ENCODE peak calls at places on chromosomes 1 and 21, in nine cellular contexts. One of them, this sample, is unnamed.

GRCh38 chr1:171644805-171645483 is 7.5 kb downstream of the MYOC start:
- DNase-seq in HCT116: peak; percentile 91
- DNase-seq in SK-N-SH: peak; percentile 67
- DNase-seq in A549: peak; percentile 91
- DNase-seq in HepG2: peak; percentile 87
- DNase-seq in GM12878: peak; percentile 49
- DNase-seq in K562: peak; percentile 69
- DNase-seq in endothelial cell of umbilical vein: peak; percentile 86
- DNase-seq in H1: peak; percentile 89
- DNase-seq in this sample: peak; percentile 84

GRCh38 chr1:2376261-2376741 is 15.1 kb downstream of the MORN1 start:
- DNase-seq in HCT116: no peak
- DNase-seq in SK-N-SH: no peak
- DNase-seq in A549: no peak
- DNase-seq in HepG2: no peak
- DNase-seq in GM12878: no peak
- DNase-seq in K562: no peak
- DNase-seq in endothelial cell of umbilical vein: no peak
- DNase-seq in H1: no peak
- DNase-seq in this sample: no peak

GRCh38 chr21:32516729-32517649 is 68.3 kb downstream of the TCP10L start:
- DNase-seq in HCT116: no peak
- DNase-seq in SK-N-SH: no peak
- DNase-seq in A549: peak; percentile 25
- DNase-seq in HepG2: no peak
- DNase-seq in GM12878: no peak
- DNase-seq in K562: no peak
- DNase-seq in endothelial cell of umbilical vein: peak; percentile 94
- DNase-seq in H1: no peak
- DNase-seq in this sample: peak; percentile 56

GRCh38 chr21:33302055-33302454 is 22.7 kb upstream of the IFNAR1 start:
- DNase-seq in HCT116: no peak
- DNase-seq in SK-N-SH: no peak
- DNase-seq in A549: no peak
- DNase-seq in HepG2: no peak
- DNase-seq in GM12878: no peak
- DNase-seq in K562: no peak
- DNase-seq in endothelial cell of umbilical vein: no peak
- DNase-seq in H1: peak; percentile 41
- DNase-seq in this sample: no peak

GRCh38 chr1:37994886-37995566 is 5.2 kb upstream of the SF3A3 start:
- DNase-seq in HCT116: no peak
- DNase-seq in SK-N-SH: no peak
- DNase-seq in A549: no peak
- DNase-seq in HepG2: no peak
- DNase-seq in GM12878: no peak
- DNase-seq in K562: no peak
- DNase-seq in endothelial cell of umbilical vein: no peak
- DNase-seq in H1: no peak
- DNase-seq in this sample: no peak

GRCh38 chr1:22850681-22851080 is 122.0 kb downstream of the LACTBL1 start:
- DNase-seq in HCT116: no peak
- DNase-seq in SK-N-SH: peak; percentile 67
- DNase-seq in A549: no peak
- DNase-seq in HepG2: no peak
- DNase-seq in GM12878: no peak
- DNase-seq in K562: no peak
- DNase-seq in endothelial cell of umbilical vein: peak; percentile 83
- DNase-seq in H1: no peak
- DNase-seq in this sample: no peak

GRCh38 chr1:21604208-21604957 is 64.8 kb downstream of the RAP1GAP start:
- DNase-seq in HCT116: no peak
- DNase-seq in SK-N-SH: no peak
- DNase-seq in A549: no peak
- DNase-seq in HepG2: no peak
- DNase-seq in GM12878: no peak
- DNase-seq in K562: no peak
- DNase-seq in endothelial cell of umbilical vein: no peak
- DNase-seq in H1: no peak
- DNase-seq in this sample: no peak

GRCh38 chr21:42735061-42735460 is 81.6 kb downstream of the PDE9A start:
- DNase-seq in HCT116: no peak
- DNase-seq in SK-N-SH: no peak
- DNase-seq in A549: no peak
- DNase-seq in HepG2: no peak
- DNase-seq in GM12878: no peak
- DNase-seq in K562: no peak
- DNase-seq in endothelial cell of umbilical vein: no peak
- DNase-seq in H1: no peak
- DNase-seq in this sample: no peak

GRCh38 chr1:6738987-6739386 is 37.4 kb upstream of the DNAJC11 start:
- DNase-seq in HCT116: no peak
- DNase-seq in SK-N-SH: no peak
- DNase-seq in A549: no peak
- DNase-seq in HepG2: no peak
- DNase-seq in GM12878: no peak
- DNase-seq in K562: no peak
- DNase-seq in endothelial cell of umbilical vein: no peak
- DNase-seq in H1: no peak
- DNase-seq in this sample: no peak

GRCh38 chr1:183584155-183584554 is 6.1 kb downstream of the NCF2 start:
- DNase-seq in HCT116: no peak
- DNase-seq in SK-N-SH: no peak
- DNase-seq in A549: no peak
- DNase-seq in HepG2: no peak
- DNase-seq in GM12878: no peak
- DNase-seq in K562: no peak
- DNase-seq in endothelial cell of umbilical vein: no peak
- DNase-seq in H1: no peak
- DNase-seq in this sample: no peak

GRCh38 chr1:222068937-222069336 is 327.0 kb upstream of the DUSP10 start:
- DNase-seq in HCT116: no peak
- DNase-seq in SK-N-SH: no peak
- DNase-seq in A549: peak; percentile 26
- DNase-seq in HepG2: no peak
- DNase-seq in GM12878: no peak
- DNase-seq in K562: no peak
- DNase-seq in endothelial cell of umbilical vein: no peak
- DNase-seq in H1: no peak
- DNase-seq in this sample: peak; percentile 74

GRCh38 chr1:205852969-205853368 is 3.0 kb upstream of the PM20D1 start:
- DNase-seq in HCT116: no peak
- DNase-seq in SK-N-SH: no peak
- DNase-seq in A549: no peak
- DNase-seq in HepG2: no peak
- DNase-seq in GM12878: no peak
- DNase-seq in K562: no peak
- DNase-seq in endothelial cell of umbilical vein: no peak
- DNase-seq in H1: no peak
- DNase-seq in this sample: no peak

GRCh38 chr21:44353200-44353970 is at the start of gene TRPM2:
- DNase-seq in HCT116: no peak
- DNase-seq in SK-N-SH: no peak
- DNase-seq in A549: no peak
- DNase-seq in HepG2: no peak
- DNase-seq in GM12878: no peak
- DNase-seq in K562: no peak
- DNase-seq in endothelial cell of umbilical vein: no peak
- DNase-seq in H1: no peak
- DNase-seq in this sample: peak; percentile 97

GRCh38 chr1:53074313-53075154 is 12.5 kb downstream of the PODN start:
- DNase-seq in HCT116: no peak
- DNase-seq in SK-N-SH: peak; percentile 20
- DNase-seq in A549: no peak
- DNase-seq in HepG2: no peak
- DNase-seq in GM12878: no peak
- DNase-seq in K562: no peak
- DNase-seq in endothelial cell of umbilical vein: no peak
- DNase-seq in H1: no peak
- DNase-seq in this sample: no peak

GRCh38 chr1:53075206-53075605 is 13.2 kb downstream of the PODN start:
- DNase-seq in HCT116: no peak
- DNase-seq in SK-N-SH: no peak
- DNase-seq in A549: no peak
- DNase-seq in HepG2: no peak
- DNase-seq in GM12878: no peak
- DNase-seq in K562: no peak
- DNase-seq in endothelial cell of umbilical vein: no peak
- DNase-seq in H1: no peak
- DNase-seq in this sample: no peak

GRCh38 chr1:53075761-53076163 is 13.7 kb downstream of the PODN start:
- DNase-seq in HCT116: no peak
- DNase-seq in SK-N-SH: peak; percentile 20
- DNase-seq in A549: no peak
- DNase-seq in HepG2: peak; percentile 7
- DNase-seq in GM12878: no peak
- DNase-seq in K562: no peak
- DNase-seq in endothelial cell of umbilical vein: no peak
- DNase-seq in H1: no peak
- DNase-seq in this sample: no peak

GRCh38 chr1:53073287-53073686 is 11.3 kb downstream of the PODN start:
- DNase-seq in HCT116: no peak
- DNase-seq in SK-N-SH: no peak
- DNase-seq in A549: no peak
- DNase-seq in HepG2: no peak
- DNase-seq in GM12878: no peak
- DNase-seq in K562: no peak
- DNase-seq in endothelial cell of umbilical vein: no peak
- DNase-seq in H1: no peak
- DNase-seq in this sample: no peak

GRCh38 chr1:53073899-53074311 is 11.9 kb downstream of the PODN start:
- DNase-seq in HCT116: no peak
- DNase-seq in SK-N-SH: peak; percentile 28
- DNase-seq in A549: no peak
- DNase-seq in HepG2: no peak
- DNase-seq in GM12878: no peak
- DNase-seq in K562: no peak
- DNase-seq in endothelial cell of umbilical vein: no peak
- DNase-seq in H1: no peak
- DNase-seq in this sample: no peak
- TF ChIP-seq MAX in HCT116: no peak
- TF ChIP-seq MAX in SK-N-SH: no peak
- TF ChIP-seq MAX in A549: no peak
- TF ChIP-seq MAX in HepG2: no peak
- TF ChIP-seq MAX in GM12878: no peak
- TF ChIP-seq MAX in K562: no peak
- TF ChIP-seq MAX in endothelial cell of umbilical vein: no peak
- TF ChIP-seq MAX in H1: no peak
- TF ChIP-seq MAX in this sample: no peak

DNA sequence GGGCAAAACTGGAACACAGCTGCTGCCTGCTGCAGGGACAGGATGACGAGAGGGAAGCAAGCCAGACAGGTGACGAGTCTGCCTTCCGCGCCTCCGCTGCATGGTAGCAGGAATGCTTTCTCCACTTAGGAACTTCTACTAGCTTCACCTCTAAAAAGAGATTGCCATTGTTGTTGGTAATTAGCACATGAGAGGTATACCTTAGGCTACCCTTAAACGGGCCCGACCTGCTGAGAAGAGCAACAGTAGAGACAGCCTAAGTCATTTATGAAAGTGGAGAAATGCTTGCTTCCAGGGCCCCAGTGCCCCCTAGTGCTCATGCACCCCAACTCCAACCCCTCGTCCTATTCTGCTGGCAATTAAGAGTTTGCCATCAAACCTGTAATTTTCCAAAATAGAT is 96.9 kb upstream of the AKT3 start:
- DNase-seq in HCT116: no peak
- DNase-seq in SK-N-SH: peak; percentile 30
- DNase-seq in A549: peak; percentile 45
- DNase-seq in HepG2: no peak
- DNase-seq in GM12878: no peak
- DNase-seq in K562: peak; percentile 41
- DNase-seq in endothelial cell of umbilical vein: peak; percentile 52
- DNase-seq in H1: peak; percentile 67
- DNase-seq in this sample: peak; percentile 47
- TF ChIP-seq CTCF in HCT116: no peak
- TF ChIP-seq CTCF in SK-N-SH: peak; percentile 48
- TF ChIP-seq CTCF in A549: peak; percentile 42
- TF ChIP-seq CTCF in HepG2: no peak
- TF ChIP-seq CTCF in GM12878: peak; percentile 26
- TF ChIP-seq CTCF in K562: peak; percentile 63
- TF ChIP-seq CTCF in endothelial cell of umbilical vein: peak; percentile 60
- TF ChIP-seq CTCF in H1: peak; percentile 83
- TF ChIP-seq CTCF in this sample: peak; percentile 65

DNA sequence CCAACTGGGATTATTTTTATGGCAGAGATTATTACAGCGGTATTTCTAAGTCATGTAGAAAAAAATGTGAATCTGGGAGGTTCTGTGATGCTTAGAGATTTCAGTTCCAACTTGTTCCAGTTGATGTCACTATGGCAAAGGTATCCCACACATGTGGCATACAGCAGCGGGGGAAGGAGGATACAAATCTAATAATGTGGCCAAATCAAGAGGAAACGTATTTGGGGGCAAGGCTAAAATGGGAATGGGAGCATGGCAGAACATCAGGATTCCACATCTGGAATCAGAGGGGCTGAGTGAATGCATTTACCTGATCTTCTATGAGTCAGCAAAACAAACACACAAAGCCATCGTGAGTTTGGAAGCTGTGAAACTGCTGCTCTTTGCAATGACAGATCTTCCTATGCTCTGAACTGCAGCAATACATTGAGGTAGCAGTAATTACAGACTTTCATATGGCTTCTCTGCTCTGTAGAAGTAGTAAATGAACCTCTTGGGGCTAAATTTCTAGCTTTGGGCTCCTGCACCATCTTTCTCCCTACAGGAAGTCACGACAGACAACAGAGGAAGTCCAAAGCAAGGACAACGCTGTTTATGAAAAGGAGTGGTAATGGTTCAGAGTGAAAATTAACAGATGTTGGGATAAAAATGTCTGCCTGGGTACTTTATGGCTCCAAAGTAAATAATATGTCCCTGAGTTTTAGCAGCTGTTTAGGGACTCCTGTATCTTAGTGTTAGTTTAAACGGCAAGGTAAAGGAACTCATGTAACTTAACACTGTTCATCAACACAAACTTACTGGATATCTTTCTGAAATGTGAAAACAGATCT is 55.6 kb downstream of the GABPA start:
- DNase-seq in HCT116: peak; percentile 34
- DNase-seq in SK-N-SH: peak; percentile 52
- DNase-seq in A549: peak; percentile 44
- DNase-seq in HepG2: peak; percentile 19
- DNase-seq in GM12878: no peak
- DNase-seq in K562: no peak
- DNase-seq in endothelial cell of umbilical vein: peak; percentile 63
- DNase-seq in H1: no peak
- DNase-seq in this sample: peak; percentile 40
- H3K4me3 ChIP-seq in HCT116: peak overlapping the region; percentile 33
- H3K4me3 ChIP-seq in SK-N-SH: peak overlapping the region; percentile 50
- H3K4me3 ChIP-seq in A549: peak overlapping the region; percentile 36
- H3K4me3 ChIP-seq in HepG2: peak overlapping the region; percentile 55
- H3K4me3 ChIP-seq in GM12878: peak overlapping the region; percentile 38
- H3K4me3 ChIP-seq in K562: peak overlapping the region; percentile 2
- H3K4me3 ChIP-seq in endothelial cell of umbilical vein: peak overlapping the region; percentile 27
- H3K4me3 ChIP-seq in H1: no peak overlapping the region
- H3K4me3 ChIP-seq in this sample: no peak overlapping the region

DNA sequence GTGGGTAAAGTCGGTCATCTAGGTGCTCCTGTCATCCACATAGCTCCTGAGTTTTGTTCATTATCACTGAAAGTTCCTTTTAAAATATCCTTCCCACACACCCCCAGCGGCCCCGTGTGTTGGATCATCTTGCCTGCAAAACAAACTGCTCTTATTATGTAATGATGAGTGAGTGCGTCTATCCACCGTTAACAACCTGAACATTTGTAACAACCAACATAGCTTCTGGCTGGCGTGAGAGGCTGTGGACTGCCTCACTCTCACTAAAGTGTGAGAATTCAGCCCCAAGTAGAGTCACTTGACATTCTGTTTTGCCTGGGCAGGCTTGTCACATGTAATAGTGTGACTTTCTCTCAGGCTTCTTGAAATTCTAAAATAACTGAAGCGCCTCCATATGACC is 14.5 kb upstream of the KCNA2 start:
- DNase-seq in HCT116: no peak
- DNase-seq in SK-N-SH: no peak
- DNase-seq in A549: no peak
- DNase-seq in HepG2: no peak
- DNase-seq in GM12878: no peak
- DNase-seq in K562: no peak
- DNase-seq in endothelial cell of umbilical vein: no peak
- DNase-seq in H1: no peak
- DNase-seq in this sample: no peak
- TF ChIP-seq MAX in HCT116: no peak
- TF ChIP-seq MAX in SK-N-SH: no peak
- TF ChIP-seq MAX in A549: no peak
- TF ChIP-seq MAX in HepG2: no peak
- TF ChIP-seq MAX in GM12878: no peak
- TF ChIP-seq MAX in K562: no peak
- TF ChIP-seq MAX in endothelial cell of umbilical vein: no peak
- TF ChIP-seq MAX in H1: no peak
- TF ChIP-seq MAX in this sample: no peak

This sample was measured in NB4.